ENCODE peak calls at places on chromosomes 5 and 9, in seven cellular contexts. F is heart right ventricle, G is stomach, W is coronary artery, R is retinal pigment epithelial cell, E is brain microvascular endothelial cell, C is kidney epithelial cell. X is an unnamed sample.

GRCh38 chr5:9251379-9251980 is 294.4 kb downstream of the SEMA5A start:
- DNase-seq in W (no peak), R (no peak), C (no peak), F (no peak), E (no peak), G (no peak), X (peak)

GRCh38 chr5:104353371-104353770 is 790.8 kb upstream of the NUDT12 start:
- DNase-seq in R (no peak), W (no peak), E (no peak), F (no peak), G (no peak), C (no peak), X (peak)

GRCh38 chr9:128254362-128254761 is 21.4 kb downstream of the GOLGA2 start:
- DNase-seq in R (no peak), F (no peak), W (no peak), E (no peak), C (no peak), G (no peak), X (no peak)

GRCh38 chr9:77707696-77708095 is 59.6 kb upstream of the GNA14 start:
- DNase-seq in F (peak), G (peak), R (peak), W (peak), C (peak), E (peak), X (peak)

GRCh38 chr5:122259995-122260394 is 52.0 kb upstream of the SNCAIP start:
- DNase-seq in F (no peak), G (no peak), R (peak), E (peak), C (peak), W (no peak), X (peak)

GRCh38 chr9:97735070-97735600 is 38.0 kb upstream of the XPA start:
- DNase-seq in R (no peak), F (no peak), G (no peak), W (no peak), E (no peak), C (no peak), X (peak)

GRCh38 chr9:19840953-19841352 is 52.1 kb upstream of the SLC24A2 start:
- DNase-seq in E (no peak), C (no peak), W (no peak), G (no peak), F (no peak), R (no peak), X (no peak)

GRCh38 chr5:103744159-103744558 is 181.6 kb upstream of the NUDT12 start:
- DNase-seq in F (no peak), E (peak), G (no peak), W (no peak), R (peak), C (peak), X (no peak)

GRCh38 chr5:30050056-30050815 is 1143.2 kb upstream of the CDH6 start:
- DNase-seq in E (peak), G (no peak), C (no peak), W (no peak), F (no peak), R (no peak), X (no peak)

GRCh38 chr9:128626181-128626580 is 30.5 kb downstream of the DYNC2I2 start:
- DNase-seq in W (no peak), F (no peak), R (no peak), G (no peak), E (no peak), C (no peak), X (no peak)

GRCh38 chr9:119026120-119026519 is 343.1 kb downstream of the BRINP1 start:
- DNase-seq in W (peak), R (no peak), E (no peak), G (no peak), C (no peak), F (peak), X (no peak)

GRCh38 chr5:56460681-56461191 is 227.6 kb upstream of the ANKRD55 start:
- DNase-seq in G (no peak), C (no peak), E (no peak), F (no peak), W (no peak), R (no peak), X (no peak)

GRCh38 chr9:133003671-133004090 is 25.2 kb downstream of the GFI1B start:
- DNase-seq in W (no peak), F (no peak), G (no peak), E (no peak), R (no peak), C (no peak), X (no peak)

GRCh38 chr9:88533951-88534455 is 975 bp upstream of the NXNL2 start:
- DNase-seq in F (no peak), W (peak), C (no peak), G (peak), R (no peak), E (no peak), X (peak)

GRCh38 chr9:35318741-35319140 is 156.9 kb downstream of the UNC13B start:
- DNase-seq in E (no peak), W (no peak), G (no peak), F (no peak), C (no peak), R (no peak), X (no peak)

GRCh38 chr5:89268460-89268859 is 385.5 kb upstream of the MEF2C start:
- DNase-seq in W (no peak), C (no peak), G (no peak), F (no peak), E (no peak), R (no peak), X (peak)

GRCh38 chr5:6567835-6568234 is 65.0 kb downstream of the NSUN2 start:
- DNase-seq in G (no peak), R (no peak), C (no peak), W (no peak), E (no peak), F (no peak), X (no peak)

GRCh38 chr5:32419791-32420190 is 24.7 kb downstream of the ZFR start:
- DNase-seq in W (no peak), G (no peak), E (no peak), F (no peak), R (no peak), C (no peak), X (no peak)

DNA sequence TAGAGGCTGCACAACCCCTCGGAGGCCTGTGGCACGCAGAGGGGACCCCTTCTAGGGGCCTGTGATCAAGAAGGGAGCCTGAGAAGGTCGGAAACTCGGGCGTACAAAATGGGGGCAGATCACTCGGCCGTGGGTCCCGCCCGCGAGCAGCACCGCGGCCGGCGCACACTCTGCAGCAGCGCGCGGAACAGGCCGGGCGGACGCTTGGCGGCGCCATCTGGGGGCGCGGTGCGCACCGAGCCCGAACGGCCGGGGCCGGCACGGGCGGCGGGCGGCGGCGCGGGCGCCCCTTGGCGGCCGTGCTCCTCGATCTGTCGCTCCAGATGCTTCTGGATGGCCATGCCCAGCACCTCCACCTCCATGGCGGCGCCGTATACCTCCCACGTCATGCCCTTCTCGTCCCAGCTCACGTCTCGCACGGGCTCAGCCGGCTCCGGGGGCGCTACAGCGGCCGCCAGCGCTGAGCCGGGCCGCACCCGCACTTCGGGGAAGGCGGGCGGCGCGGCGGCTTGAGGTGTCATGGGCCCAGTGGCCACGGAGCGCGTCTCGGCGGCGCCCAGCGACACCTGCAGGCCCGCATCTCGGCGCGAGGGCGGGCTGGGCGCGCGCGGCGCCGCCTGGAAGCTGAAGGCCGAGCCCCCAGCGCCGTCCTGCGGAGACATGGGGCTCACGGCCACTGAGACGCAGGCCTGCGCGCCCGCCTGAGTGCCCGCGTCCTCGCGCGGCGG is 13.1 kb downstream of the GPRIN1 start:
- DNase-seq in G (peak), R (no peak), E (no peak), F (no peak), W (no peak), C (no peak), X (peak)
- TF ChIP-seq CTCF in G (no peak), R (no peak), E (peak), F (peak), W (no peak), C (no peak), X (no peak)

GRCh38 chr9:95495529-95495928 is 21.2 kb downstream of the PTCH1 start:
- DNase-seq in E (no peak), C (no peak), W (no peak), F (no peak), G (no peak), R (no peak), X (no peak)
- H3K4me3 ChIP-seq in E (no peak), C (no peak), W (no peak), F (no peak), G (no peak), R (no peak), X (no peak)

DNA sequence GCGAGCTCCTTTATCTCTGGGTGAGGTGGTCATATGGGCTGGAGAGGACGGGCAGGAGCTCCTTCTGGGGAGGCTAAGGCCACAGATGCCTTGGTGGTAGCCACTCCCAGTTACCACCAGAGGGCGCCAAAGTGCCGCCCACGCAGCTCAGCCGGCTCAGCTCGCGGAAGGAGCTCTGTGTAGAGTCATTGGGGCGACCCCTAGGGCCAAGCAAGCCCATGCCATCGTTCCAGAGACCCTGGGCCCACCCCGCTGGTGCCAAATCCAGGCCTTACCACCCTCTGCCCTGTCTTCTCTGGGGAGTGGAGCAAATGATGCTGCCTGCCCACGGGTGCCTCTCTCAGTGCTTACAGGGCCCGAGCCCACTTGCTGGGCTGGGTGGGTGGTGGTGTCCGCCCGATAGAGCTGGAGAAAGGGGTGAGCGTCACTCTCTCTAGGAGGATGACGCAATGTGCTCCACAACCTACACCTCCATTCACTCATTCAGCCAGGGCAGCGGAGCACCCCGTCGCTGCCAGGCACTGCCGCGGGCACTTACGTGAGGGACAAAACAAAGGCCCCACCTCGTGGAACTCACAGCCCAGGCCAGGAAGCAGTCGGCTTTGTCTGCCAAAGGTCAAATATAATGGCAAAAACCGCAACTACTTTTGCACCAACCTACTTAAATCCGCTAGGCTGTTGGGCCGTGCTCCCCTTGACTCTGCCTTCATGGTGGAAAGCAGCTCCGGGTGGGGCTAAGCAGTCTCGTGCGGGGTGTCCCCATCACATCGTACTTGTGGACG is 13.8 kb downstream of the TSPAN17 start:
- DNase-seq in F (peak), G (peak), C (no peak), W (no peak), E (peak), R (no peak), X (peak)
- TF ChIP-seq CTCF in F (peak), G (no peak), C (peak), W (peak), E (peak), R (peak), X (peak)

DNA sequence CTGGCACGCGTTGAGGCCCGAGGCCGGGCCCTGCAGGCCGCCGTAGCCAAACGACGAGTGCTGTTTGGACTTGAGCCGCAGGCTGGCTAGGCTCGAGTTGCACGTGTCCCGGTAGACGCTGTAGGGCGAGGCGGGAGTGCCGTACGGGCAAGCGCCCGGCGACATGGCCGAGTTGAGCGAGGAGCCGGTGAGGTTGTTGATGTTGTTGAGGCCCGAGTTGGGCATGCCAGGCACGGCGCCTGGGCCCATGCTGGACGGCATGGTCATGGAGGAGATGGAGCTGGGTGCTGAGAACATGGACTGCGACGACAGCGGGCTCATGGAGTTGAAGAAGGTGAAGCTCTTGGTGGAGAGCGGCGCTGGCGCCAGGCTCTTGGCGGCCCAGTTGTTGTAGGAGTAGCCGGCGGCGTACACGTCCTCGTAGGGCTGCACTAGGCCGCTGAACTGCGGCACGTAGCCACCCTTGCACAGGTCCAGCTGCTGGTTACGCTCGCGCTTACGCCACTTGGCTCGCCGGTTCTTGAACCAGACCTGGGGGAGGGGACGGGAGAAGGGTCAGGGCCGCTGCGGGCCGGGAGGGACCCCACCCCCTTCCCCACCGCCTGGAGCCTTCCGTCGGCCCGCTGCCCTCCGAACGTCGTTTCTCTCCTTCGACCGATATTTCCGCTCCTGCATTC is 5.1 kb downstream of the PITX1 start:
- DNase-seq in C (no peak), F (no peak), E (no peak), R (no peak), G (no peak), W (no peak), X (no peak)
- H3K4me3 ChIP-seq in C (no peak), F (no peak), E (no peak), R (no peak), G (peak), W (peak), X (no peak)

DNA sequence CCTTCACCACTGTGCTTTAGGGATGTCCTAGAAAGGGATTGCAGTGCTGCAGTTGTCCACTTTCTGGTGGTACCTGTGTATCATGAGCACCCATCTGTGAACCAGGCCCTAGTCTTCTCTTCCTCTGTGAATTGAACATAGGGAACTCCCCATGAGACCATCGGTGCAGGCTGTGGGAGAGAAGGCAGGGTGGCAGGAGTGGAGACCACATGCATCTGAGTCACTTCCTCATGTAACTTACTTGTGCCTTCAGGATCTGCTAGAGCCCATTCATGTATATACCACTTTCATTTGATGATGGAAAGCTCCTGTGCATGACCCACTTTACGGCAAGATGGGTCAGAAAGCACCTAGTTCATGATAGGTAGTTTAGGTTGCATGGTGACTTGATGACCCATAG is 478.1 kb upstream of the CDH9 start:
- DNase-seq in C (no peak), G (no peak), E (no peak), F (no peak), R (no peak), W (no peak), X (peak)
- TF ChIP-seq CTCF in C (no peak), G (no peak), E (no peak), F (no peak), R (no peak), W (no peak), X (no peak)

GRCh38 chr5:116303810-116304209 is 219.0 kb downstream of the COMMD10 start:
- DNase-seq in E (no peak), F (no peak), R (no peak), G (no peak), W (no peak), C (no peak), X (no peak)
- H3K4me3 ChIP-seq in E (no peak), F (no peak), R (no peak), G (no peak), W (no peak), C (no peak), X (no peak)

GRCh38 chr9:111483862-111484563 is at the start of gene ECPAS:
- DNase-seq in W (peak), E (peak), C (no peak), F (peak), R (no peak), G (peak), X (peak)
- TF ChIP-seq CTCF in W (no peak), E (no peak), C (no peak), F (no peak), R (no peak), G (no peak), X (no peak)

GRCh38 chr5:138647794-138648193 is 72.6 kb upstream of the HSPA9 start:
- DNase-seq in F (no peak), C (no peak), W (no peak), G (no peak), E (no peak), R (no peak), X (no peak)

GRCh38 chr5:138649775-138650174 is 74.6 kb upstream of the HSPA9 start:
- DNase-seq in G (no peak), R (no peak), E (no peak), C (no peak), F (no peak), W (no peak), X (no peak)

GRCh38 chr5:138649316-138649720 is 74.1 kb upstream of the HSPA9 start:
- DNase-seq in G (no peak), E (no peak), F (no peak), R (no peak), C (no peak), W (no peak), X (no peak)

GRCh38 chr5:138650196-138650595 is 75.0 kb upstream of the HSPA9 start:
- DNase-seq in E (no peak), F (no peak), G (no peak), W (no peak), R (no peak), C (no peak), X (no peak)

DNA sequence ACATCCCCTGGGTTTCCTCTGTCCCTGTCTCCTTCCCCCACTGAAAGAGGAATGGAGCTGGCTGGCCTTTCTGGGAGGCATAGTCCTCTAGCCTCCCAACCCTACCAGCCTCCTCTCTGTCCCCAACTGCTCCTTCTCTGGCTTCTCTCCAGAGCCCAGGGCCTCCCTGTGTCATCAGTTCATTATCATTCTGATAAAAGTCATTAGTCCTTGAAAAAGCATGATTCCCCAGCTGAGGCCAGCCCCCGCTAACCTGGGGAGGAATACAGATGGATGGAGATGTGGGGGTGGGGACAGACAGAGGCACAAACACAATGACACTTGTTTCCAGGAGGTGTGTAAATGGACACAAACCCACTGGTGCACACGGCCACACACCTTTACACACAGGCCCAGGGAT is 73.6 kb upstream of the HSPA9 start:
- DNase-seq in G (no peak), F (no peak), C (no peak), E (no peak), R (no peak), W (no peak), X (no peak)
- H3K4me3 ChIP-seq in G (no peak), F (no peak), C (no peak), E (no peak), R (no peak), W (no peak), X (no peak)